ENCODE peak calls at places on chromosomes 3 and 15, in four cellular contexts. W, V, Z and U are unnamed samples.

GRCh38 chr15:45549831-45550230 is 27.3 kb upstream of the SLC30A4 start:
- DNase-seq in W (no peak), V (no peak), Z (no peak), U (no peak)

GRCh38 chr3:146838221-146838620 is 233.1 kb upstream of the PLSCR5 start:
- DNase-seq in W (no peak), V (no peak), Z (no peak), U (no peak)

GRCh38 chr3:12423918-12424634 is 60.2 kb upstream of the TSEN2 start:
- DNase-seq in W (no peak), V (no peak), Z (no peak), U (no peak)

GRCh38 chr3:104349836-104350235 is 1016.9 kb upstream of the ALCAM start:
- DNase-seq in W (no peak), V (no peak), Z (no peak), U (no peak)

GRCh38 chr3:32450426-32450825 is 52.2 kb downstream of the CMTM6 start:
- DNase-seq in W (no peak), V (no peak), Z (no peak), U (no peak)

GRCh38 chr3:29871087-29871486 is 590.2 kb downstream of the RBMS3 start:
- DNase-seq in W (no peak), V (no peak), Z (no peak), U (no peak)

GRCh38 chr3:132593950-132594328 is 3.1 kb upstream of the ACKR4 start:
- DNase-seq in W (no peak), V (peak; percentile 8), Z (no peak), U (no peak)

GRCh38 chr3:59575113-59576001 is 525.5 kb upstream of the CFAP20DC start:
- DNase-seq in W (peak; percentile 60), V (peak; percentile 55), Z (peak; percentile 93), U (peak; percentile 88)

GRCh38 chr3:37653466-37653865 is 208.2 kb upstream of the CTDSPL start:
- DNase-seq in W (no peak), V (no peak), Z (no peak), U (no peak)

GRCh38 chr3:16524196-16524595 is 10.7 kb upstream of the RFTN1 start:
- DNase-seq in W (no peak), V (no peak), Z (no peak), U (no peak)

GRCh38 chr15:72203507-72203837 is 5.9 kb upstream of the GRAMD2A start:
- DNase-seq in W (no peak), V (no peak), Z (no peak), U (no peak)

GRCh38 chr3:40780341-40780800 is 255.6 kb downstream of the ZNF621 start:
- DNase-seq in W (no peak), V (no peak), Z (no peak), U (peak; percentile 23)

GRCh38 chr15:75231836-75232235 is 26.3 kb upstream of the GOLGA6C start:
- DNase-seq in W (no peak), V (no peak), Z (peak; percentile 36), U (peak; percentile 0)

GRCh38 chr3:141414800-141415462 is 46.6 kb downstream of the ZBTB38 start:
- DNase-seq in W (no peak), V (no peak), Z (no peak), U (no peak)

GRCh38 chr15:70710714-70711113 is 52.6 kb downstream of the UACA start:
- DNase-seq in W (no peak), V (no peak), Z (no peak), U (no peak)

DNA sequence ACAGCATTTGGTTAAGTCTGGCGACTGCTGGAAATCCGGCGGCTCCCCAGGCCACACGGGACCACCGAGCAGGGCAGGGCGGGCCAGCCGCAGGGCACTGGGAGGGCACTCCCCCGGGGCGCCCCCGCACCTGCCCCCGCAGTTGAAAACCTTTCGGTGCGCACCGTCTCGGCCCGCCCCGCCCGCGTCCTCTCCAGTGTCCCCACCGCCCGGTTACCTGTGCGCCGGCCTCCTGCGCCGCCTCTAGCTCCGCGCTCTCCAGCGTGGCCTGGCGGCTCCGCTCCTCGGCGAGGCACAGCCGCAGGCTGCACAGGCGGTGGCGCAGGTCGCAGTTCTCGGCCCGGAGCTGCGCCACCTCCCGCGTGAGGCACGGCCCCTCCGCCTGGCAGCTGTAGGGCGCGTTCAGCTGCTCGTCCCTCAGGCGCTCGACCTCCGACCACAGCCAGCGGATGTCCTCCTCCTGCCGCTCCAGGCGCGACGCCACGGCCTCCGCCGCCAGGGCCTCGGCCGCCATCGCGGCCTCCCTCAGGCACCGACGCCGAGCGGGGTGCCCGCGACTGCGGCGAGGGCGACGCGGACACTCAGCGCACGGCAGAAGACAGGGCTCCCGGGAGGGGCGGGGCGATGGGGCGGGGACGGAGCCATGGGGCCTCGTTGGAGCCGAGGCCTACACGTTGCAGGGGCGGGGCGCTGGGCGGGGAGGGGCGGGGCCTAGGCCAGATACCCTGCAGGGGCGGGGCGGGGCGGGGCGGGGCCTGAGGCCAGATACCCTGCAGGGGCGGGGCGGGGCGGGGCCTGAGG is at the start of gene TARS3:
- DNase-seq in W (peak; percentile 97), V (peak; percentile 45), Z (peak; percentile 99), U (peak; percentile 98)
- TF ChIP-seq POLR2AphosphoS5 in W (peak; percentile 64), V (peak; percentile 79), Z (peak; percentile 95), U (peak; percentile 83)

GRCh38 chr3:129415830-129416229 is 12.6 kb downstream of the EFCAB12 start:
- DNase-seq in W (no peak), V (no peak), Z (no peak), U (no peak)

GRCh38 chr3:129417354-129417753 is 11.1 kb downstream of the EFCAB12 start:
- DNase-seq in W (no peak), V (no peak), Z (no peak), U (no peak)

GRCh38 chr3:129419476-129419875 is 9.0 kb downstream of the EFCAB12 start:
- DNase-seq in W (no peak), V (no peak), Z (no peak), U (no peak)

GRCh38 chr3:129416408-129416807 is 12.0 kb downstream of the EFCAB12 start:
- DNase-seq in W (no peak), V (no peak), Z (no peak), U (no peak)

DNA sequence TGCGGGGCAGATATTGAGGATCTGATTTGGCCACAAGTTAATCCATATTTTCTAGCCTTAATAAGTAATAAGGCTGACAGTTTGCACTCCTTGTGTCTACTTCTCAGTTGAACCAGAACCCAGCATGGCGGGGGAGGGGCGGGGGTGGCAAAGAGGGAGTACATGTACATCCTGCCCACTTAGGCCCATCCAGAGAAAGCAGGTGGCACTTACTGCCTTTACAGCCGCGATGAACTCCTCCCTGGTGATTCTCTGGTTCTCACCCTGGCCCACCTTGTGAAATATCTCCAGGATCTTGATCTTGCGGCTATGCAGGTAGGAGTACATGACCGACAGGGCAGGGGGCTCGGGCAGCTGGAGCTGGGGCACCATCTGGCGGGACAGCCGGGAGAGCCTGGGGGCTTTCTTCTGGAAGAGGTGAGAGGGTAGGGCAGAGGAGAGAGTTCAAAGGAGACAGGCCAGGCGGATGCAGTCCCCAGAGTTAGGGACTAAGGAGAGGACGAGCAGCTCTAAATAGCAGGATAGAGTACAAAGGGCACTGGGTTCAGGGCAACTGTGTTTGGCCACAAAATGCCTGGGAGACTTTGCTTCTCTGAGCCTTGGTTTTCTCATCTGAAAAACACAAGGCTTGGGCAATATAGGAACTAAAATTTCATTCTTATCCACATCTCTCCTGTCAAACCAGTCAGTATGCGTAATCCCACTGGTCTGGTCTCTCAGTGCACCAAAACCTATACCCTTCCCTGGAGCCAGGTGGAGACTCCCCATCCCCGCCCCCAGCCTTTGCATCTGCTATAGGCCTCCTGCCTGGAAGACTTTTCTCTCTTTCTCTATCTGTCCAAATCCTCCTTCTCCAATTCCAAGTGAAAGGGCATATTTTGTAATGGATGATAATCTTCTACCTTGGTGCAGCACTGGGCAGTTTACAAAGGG is 10.1 kb downstream of the EFCAB12 start:
- DNase-seq in W (no peak), V (no peak), Z (no peak), U (no peak)
- H3K27ac ChIP-seq in W (no peak overlapping the region), V (no peak overlapping the region), Z (peak overlapping the region; percentile 29), U (peak overlapping the region; percentile 27)

DNA sequence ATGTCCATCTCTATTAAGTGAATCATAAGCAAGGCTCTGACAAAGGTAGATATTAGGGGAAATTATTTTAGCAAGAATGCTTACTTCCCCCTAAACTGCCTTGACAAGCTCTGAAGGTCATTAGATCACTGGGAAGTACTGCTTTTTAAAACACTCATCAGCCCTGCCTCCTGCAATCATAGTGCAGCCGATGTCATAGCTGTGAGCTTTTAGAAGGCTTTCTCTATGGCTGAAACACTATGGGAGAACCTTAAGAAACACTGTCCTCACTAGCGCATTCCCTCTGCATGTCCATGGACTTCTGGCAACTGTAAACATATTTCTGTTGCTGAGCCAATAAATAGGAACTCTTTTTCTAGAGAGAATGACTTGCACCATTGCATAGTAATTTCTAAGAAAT is 38.7 kb upstream of the PTPRG start:
- DNase-seq in W (no peak), V (no peak), Z (no peak), U (no peak)
- TF ChIP-seq POLR2AphosphoS5 in W (no peak), V (no peak), Z (no peak), U (no peak)

DNA sequence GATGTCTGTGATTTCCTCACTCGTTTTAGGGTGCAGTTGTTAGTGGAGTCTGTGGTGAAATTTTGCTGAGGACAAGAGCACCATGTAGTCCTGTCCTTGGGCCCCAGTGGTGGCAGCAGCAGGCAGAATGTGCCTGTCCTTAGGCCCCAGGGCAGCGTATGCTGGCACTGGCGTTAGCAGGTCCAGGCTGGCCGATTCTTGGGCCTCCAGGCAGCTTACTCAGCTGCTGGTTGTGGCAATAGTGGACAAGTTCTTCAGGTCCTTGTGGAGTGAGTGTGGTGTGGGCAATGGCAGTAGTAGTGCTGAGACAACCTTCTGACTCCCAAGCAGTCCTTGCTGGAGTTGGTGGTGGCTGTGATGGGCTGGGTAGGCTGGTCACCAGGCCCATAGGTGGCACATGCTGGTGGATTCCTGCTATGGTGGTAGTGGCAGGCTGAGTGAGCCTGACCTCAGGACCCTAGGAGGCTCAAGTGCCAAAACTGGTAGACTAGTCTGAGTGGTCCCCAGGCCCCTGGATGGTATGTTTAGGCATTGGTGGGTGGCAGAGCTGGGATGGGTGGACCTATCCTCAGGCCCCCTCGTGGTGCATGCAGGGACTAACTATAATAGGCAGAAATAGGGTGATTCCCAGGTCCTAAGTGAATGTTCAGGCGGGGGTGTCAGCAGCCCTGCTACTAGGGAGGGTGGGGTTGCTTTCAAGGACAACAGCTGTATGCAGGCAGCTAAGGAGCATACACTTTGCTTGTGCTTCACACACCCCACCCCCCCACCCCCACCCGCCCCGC is 56.3 kb downstream of the TNFAIP8L3 start:
- DNase-seq in W (peak; percentile 47), V (no peak), Z (no peak), U (no peak)
- H3K27ac ChIP-seq in W (peak overlapping the region; percentile 23), V (peak overlapping the region; percentile 77), Z (no peak overlapping the region), U (no peak overlapping the region)